ENCODE peak calls at places on chromosome 11, in five cellular contexts. N, J, O, B and S are unnamed samples. For H3K27me3, the result is how much of the 10 kb centered on the place peaks cover.

GRCh38 chr11:23749762-23750430 is 747.0 kb upstream of the LUZP2 start:
- DNase-seq in N (no peak), J (no peak), O (no peak), B (no peak), S (no peak)

GRCh38 chr11:2097356-2097997 is 41.7 kb downstream of the IGF2 start:
- DNase-seq in N (peak), J (peak), O (peak), B (peak), S (peak)

GRCh38 chr11:2418961-2419360 is 18.4 kb downstream of the TSSC4 start:
- DNase-seq in N (no peak), J (no peak), O (no peak), B (no peak), S (no peak)

GRCh38 chr11:134725939-134726639 is 314.0 kb upstream of the B3GAT1 start:
- DNase-seq in N (peak), J (no peak), O (no peak), B (no peak), S (no peak)

GRCh38 chr11:75350743-75351540 is 519 bp downstream of the ARRB1 start:
- DNase-seq in N (peak), J (no peak), O (peak), B (peak), S (peak)

GRCh38 chr11:116232364-116232801 is 540.4 kb downstream of the BUD13 start:
- DNase-seq in N (no peak), J (no peak), O (no peak), B (no peak), S (no peak)

GRCh38 chr11:47078751-47079524 is 97.7 kb downstream of the ARFGAP2 start:
- DNase-seq in N (no peak), J (no peak), O (no peak), B (no peak), S (no peak)

GRCh38 chr11:1829039-1829820 is 5.6 kb upstream of the SYT8 start:
- DNase-seq in N (no peak), J (no peak), O (peak), B (no peak), S (peak)

GRCh38 chr11:16788141-16789060 is 50.0 kb downstream of the C11orf58 start:
- DNase-seq in N (peak), J (peak), O (peak), B (peak), S (peak)

GRCh38 chr11:6745465-6746015 is 26.2 kb downstream of the OR2AG2 start:
- DNase-seq in N (no peak), J (no peak), O (no peak), B (no peak), S (no peak)

GRCh38 chr11:124916370-124916710 is 2.7 kb upstream of the HEPN1 start:
- DNase-seq in N (no peak), J (no peak), O (no peak), B (no peak), S (no peak)
- H3K27ac ChIP-seq in N (no peak), J (no peak), O (no peak), B (no peak), S (no peak)

GRCh38 chr11:124864176-124864891 is 898 bp upstream of the ROBO3 start:
- DNase-seq in N (no peak), J (no peak), O (no peak), B (no peak), S (no peak)
- H3K27me3 ChIP-seq in N (under half), J (under half), O (half or more), B (half or more), S (under half)

DNA sequence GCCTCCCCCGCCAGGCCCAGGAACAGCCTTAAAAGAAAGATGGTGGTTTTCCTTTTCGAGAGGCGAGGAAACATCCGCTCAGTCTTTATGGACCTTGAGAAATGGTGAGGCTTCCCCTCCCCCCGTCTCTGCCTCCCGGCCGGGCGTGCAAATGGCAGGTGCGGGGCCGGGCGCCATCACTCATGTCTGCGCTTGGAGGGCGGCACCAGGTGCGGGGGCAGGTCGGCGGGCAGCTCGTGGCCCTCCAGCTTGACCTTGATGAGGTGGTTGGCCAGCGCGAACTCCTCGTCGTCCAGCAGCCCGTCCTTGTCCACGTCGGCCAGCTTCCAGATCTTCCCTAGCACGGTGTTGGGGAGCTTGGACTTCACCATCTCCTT is 9.7 kb upstream of the CDC42BPG start:
- DNase-seq in N (no peak), J (no peak), O (no peak), B (no peak), S (no peak)
- H3K27ac ChIP-seq in N (peak), J (peak), O (peak), B (no peak), S (peak)

DNA sequence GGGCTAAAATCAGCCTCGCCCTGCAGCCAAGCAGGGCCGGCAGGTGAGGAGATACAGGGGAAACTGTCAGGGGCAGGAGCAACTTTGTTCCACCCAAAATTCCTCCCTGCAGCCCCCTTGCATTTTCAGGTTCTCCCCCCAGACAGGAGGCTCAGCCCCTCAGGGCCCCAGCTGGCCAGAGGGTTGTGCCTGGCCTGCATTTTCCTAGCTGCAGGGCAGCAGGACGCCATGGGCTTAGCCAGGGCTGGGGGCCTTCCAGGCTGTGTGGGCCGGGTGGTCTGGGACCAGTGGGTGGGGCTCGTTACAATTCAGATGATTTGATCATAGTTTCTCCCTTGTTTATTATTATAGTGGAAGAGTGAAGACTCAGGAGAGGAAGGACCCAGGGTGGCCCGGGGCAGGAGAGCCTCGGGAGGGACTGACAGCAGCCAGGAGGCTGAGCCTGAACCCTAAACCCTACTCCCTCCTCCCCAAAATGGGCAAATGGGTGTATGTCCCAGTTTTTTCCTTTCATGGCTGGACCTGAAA is 40.1 kb downstream of the AHNAK start:
- DNase-seq in N (no peak), J (no peak), O (no peak), B (no peak), S (no peak)
- H3K27me3 ChIP-seq in N (under half), J (under half), O (under half), B (under half), S (under half)

DNA sequence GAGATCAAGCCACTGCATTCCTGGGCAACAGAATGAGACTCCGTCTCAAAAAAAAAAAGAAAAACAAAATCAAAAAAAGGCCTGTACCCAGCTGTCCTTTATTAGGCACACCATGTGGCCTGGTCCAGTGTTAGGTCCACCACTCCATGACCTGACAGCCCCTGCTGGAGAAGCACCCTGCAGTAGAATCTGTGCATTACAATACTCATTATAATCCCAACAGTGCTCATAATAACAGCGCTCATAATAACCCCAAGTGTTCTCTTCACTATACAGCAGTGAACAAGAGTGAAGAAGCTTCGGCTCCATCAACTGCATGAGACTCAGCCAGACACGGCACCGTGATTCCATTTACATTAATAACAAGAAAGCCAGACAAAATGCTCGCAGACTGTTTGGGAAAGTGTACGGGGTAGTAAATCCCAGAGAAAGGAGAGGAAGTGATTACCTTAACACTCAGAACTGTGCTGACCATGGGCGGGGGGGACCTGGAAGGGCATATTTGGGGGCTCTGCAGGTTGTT is 8.9 kb upstream of the EHD1 start:
- DNase-seq in N (no peak), J (no peak), O (no peak), B (no peak), S (no peak)
- H3K27ac ChIP-seq in N (no peak), J (peak), O (peak), B (peak), S (peak)

DNA sequence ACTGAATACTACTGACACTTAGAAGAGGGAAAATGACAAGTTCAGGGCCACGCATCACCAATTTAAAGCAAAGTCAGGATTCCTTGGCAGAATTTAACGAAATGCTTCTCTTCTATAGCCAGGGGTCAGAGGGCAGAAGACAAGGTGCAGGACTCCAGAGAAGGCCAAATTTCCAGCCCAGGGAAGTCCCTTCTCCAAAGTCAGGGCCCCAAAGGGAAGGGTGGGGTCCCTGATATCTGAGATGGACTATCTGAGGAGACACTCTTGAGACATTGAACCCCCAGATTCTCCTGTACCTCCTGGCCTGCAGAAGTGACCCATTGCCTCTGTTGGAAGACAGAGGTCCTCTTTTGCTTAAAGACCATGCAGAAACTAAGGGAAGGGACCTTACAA is 91.2 kb downstream of the RPS6KA4 start:
- DNase-seq in N (no peak), J (no peak), O (peak), B (no peak), S (no peak)
- H3K27me3 ChIP-seq in N (under half), J (under half), O (under half), B (under half), S (under half)

GRCh38 chr11:64038500-64038899 is 2.8 kb downstream of the FLRT1 start:
- DNase-seq in N (no peak), J (no peak), O (no peak), B (no peak), S (no peak)
- H3K27ac ChIP-seq in N (no peak), J (peak), O (no peak), B (no peak), S (no peak)

GRCh38 chr11:120061036-120061760 is 76.7 kb downstream of the TRIM29 start:
- DNase-seq in N (no peak), J (no peak), O (no peak), B (no peak), S (no peak)
- H3K27me3 ChIP-seq in N (under half), J (under half), O (under half), B (under half), S (under half)

GRCh38 chr11:128735935-128736610 is 42.2 kb downstream of the FLI1 start:
- DNase-seq in N (no peak), J (no peak), O (no peak), B (no peak), S (no peak)

GRCh38 chr11:128733440-128734115 is 39.7 kb downstream of the FLI1 start:
- DNase-seq in N (no peak), J (no peak), O (no peak), B (peak), S (no peak)

GRCh38 chr11:128734439-128735224 is 40.8 kb downstream of the FLI1 start:
- DNase-seq in N (peak), J (peak), O (no peak), B (no peak), S (peak)

GRCh38 chr11:128731041-128731663 is 37.3 kb downstream of the FLI1 start:
- DNase-seq in N (no peak), J (no peak), O (no peak), B (peak), S (peak)

DNA sequence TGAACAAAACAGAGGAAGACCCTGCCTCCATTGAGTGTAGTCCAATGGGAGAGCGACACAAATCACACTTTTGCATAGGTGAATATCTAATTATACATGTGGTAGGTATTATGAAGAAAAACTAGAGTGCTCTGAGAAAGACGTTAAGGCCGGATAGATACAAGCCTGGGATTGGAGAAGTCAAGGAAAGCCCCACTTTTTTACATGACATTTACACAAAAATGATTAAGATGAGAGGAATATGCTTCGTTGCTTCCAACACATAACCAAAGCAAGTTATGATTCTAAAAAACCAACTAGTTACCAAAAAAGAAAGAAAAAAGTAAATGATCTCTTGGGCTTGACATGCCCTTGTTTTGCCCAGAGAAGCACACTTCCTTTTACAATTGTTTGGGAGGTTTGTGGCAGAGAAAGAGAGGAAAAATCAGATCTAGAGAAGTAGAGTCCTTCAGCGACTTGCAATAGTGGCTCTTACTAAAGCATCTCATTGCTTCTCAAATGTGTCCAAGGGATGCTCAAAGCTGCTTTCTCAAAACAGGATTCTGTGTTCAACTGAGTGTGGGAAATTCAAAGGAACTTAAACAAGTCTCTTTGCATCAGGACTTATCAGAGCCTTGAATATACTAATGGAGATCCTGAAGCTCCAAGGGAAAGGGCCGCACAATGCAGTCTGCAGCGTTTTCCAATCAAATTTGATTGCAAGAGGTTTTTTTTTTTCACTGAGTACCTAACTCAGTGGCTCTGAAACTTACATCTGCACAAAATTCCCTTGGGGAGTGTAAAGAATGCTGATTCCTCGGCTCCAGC is 38.8 kb downstream of the FLI1 start:
- DNase-seq in N (no peak), J (no peak), O (no peak), B (no peak), S (no peak)
- H3K27ac ChIP-seq in N (no peak), J (no peak), O (no peak), B (no peak), S (no peak)

GRCh38 chr11:111349191-111349695 is 29.8 kb downstream of the POU2AF1 start:
- DNase-seq in N (no peak), J (no peak), O (no peak), B (no peak), S (no peak)

GRCh38 chr11:111348147-111348546 is 30.9 kb downstream of the POU2AF1 start:
- DNase-seq in N (no peak), J (no peak), O (no peak), B (no peak), S (no peak)

GRCh38 chr11:111347002-111347722 is 31.9 kb downstream of the POU2AF1 start:
- DNase-seq in N (no peak), J (peak), O (no peak), B (no peak), S (no peak)

GRCh38 chr11:111344032-111344431 is 35.0 kb downstream of the POU2AF1 start:
- DNase-seq in N (peak), J (peak), O (peak), B (no peak), S (no peak)

DNA sequence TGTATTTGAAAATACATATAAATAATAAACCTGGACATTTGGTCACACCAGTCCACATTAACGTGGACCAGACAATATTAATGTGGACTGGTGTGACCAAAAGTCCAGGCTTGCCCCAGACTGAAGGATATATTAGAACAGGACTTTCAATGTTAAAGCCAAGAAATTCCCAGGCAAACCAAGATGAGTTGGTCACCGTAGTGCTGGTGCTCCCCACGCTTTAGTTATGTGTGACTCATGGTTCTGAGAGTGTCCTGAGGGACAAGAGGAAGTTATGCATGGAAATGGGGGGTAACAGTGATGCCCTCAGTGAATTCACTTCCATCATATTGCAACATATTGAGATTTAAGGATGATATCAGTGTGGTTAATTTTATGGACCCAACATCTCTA is 31.4 kb downstream of the POU2AF1 start:
- DNase-seq in N (no peak), J (no peak), O (no peak), B (no peak), S (no peak)
- H3K27me3 ChIP-seq in N (under half), J (under half), O (under half), B (under half), S (under half)